ENCODE peak calls at places on chromosomes 11 and 22, in nine cellular contexts. R, I, K, V, Z, M, T, E and Q are unnamed samples.
A peak's percentile ranks its signal among the peaks of the same experiment; 100 is the strongest.

GRCh38 chr11:30586251-30587144 is at the start of gene MPPED2:
- DNase-seq in R (peak; percentile 49), I (peak; percentile 25), K (peak; percentile 90), V (peak; percentile 91), Z (no peak), M (peak; percentile 19), T (no peak), E (peak; percentile 12), Q (peak; percentile 86)

GRCh38 chr22:23216331-23217170 is 36.2 kb downstream of the BCR start:
- DNase-seq in R (no peak), I (no peak), K (no peak), V (no peak), Z (no peak), M (no peak), T (no peak), E (peak; percentile 66), Q (no peak)

GRCh38 chr11:69870772-69871171 is 51.6 kb upstream of the FGF3 start:
- DNase-seq in R (no peak), I (no peak), K (no peak), V (no peak), Z (no peak), M (no peak), T (no peak), E (no peak), Q (no peak)

GRCh38 chr11:11450744-11451362 is 97.8 kb upstream of the CSNK2A3 start:
- DNase-seq in R (no peak), I (no peak), K (no peak), V (no peak), Z (peak; percentile 26), M (no peak), T (peak; percentile 72), E (no peak), Q (no peak)

GRCh38 chr22:30287626-30288413 is 1.5 kb downstream of the CASTOR1 start:
- DNase-seq in R (peak; percentile 88), I (peak; percentile 89), K (peak; percentile 91), V (peak; percentile 89), Z (peak; percentile 89), M (peak; percentile 90), T (peak; percentile 76), E (peak; percentile 50), Q (peak; percentile 96)

GRCh38 chr22:46050451-46050845 is 73.5 kb upstream of the WNT7B start:
- DNase-seq in R (no peak), I (no peak), K (no peak), V (no peak), Z (no peak), M (no peak), T (no peak), E (no peak), Q (no peak)

GRCh38 chr22:46579751-46580449 is 40.3 kb upstream of the GRAMD4 start:
- DNase-seq in R (peak; percentile 16), I (no peak), K (peak; percentile 27), V (no peak), Z (no peak), M (no peak), T (no peak), E (no peak), Q (no peak)

GRCh38 chr11:70503878-70504240 is 105.5 kb downstream of the CTTN start:
- DNase-seq in R (peak; percentile 13), I (no peak), K (no peak), V (peak; percentile 63), Z (no peak), M (peak; percentile 36), T (no peak), E (peak; percentile 30), Q (peak; percentile 60)

GRCh38 chr11:79087238-79087956 is 353.4 kb downstream of the TENM4 start:
- DNase-seq in R (no peak), I (no peak), K (no peak), V (peak; percentile 40), Z (no peak), M (no peak), T (no peak), E (no peak), Q (peak; percentile 78)

GRCh38 chr22:42389137-42389536 is 43.1 kb downstream of the NFAM1 start:
- DNase-seq in R (no peak), I (no peak), K (no peak), V (no peak), Z (no peak), M (no peak), T (no peak), E (no peak), Q (no peak)

GRCh38 chr11:1819115-1819514 is 15.7 kb upstream of the SYT8 start:
- DNase-seq in R (no peak), I (no peak), K (no peak), V (no peak), Z (no peak), M (no peak), T (no peak), E (no peak), Q (no peak)

GRCh38 chr11:107562647-107563208 is 2.8 kb downstream of the ALKBH8 start:
- DNase-seq in R (no peak), I (no peak), K (no peak), V (no peak), Z (peak; percentile 93), M (no peak), T (no peak), E (no peak), Q (no peak)

GRCh38 chr22:37442537-37442936 is 15.3 kb upstream of the ELFN2 start:
- DNase-seq in R (no peak), I (no peak), K (no peak), V (no peak), Z (peak; percentile 67), M (no peak), T (no peak), E (no peak), Q (no peak)

GRCh38 chr11:102115557-102115956 is 5.3 kb downstream of the YAP1 start:
- DNase-seq in R (no peak), I (no peak), K (no peak), V (no peak), Z (no peak), M (peak; percentile 42), T (no peak), E (no peak), Q (peak; percentile 62)

GRCh38 chr11:129323896-129324522 is 51.6 kb upstream of the BARX2 start:
- DNase-seq in R (no peak), I (peak; percentile 57), K (no peak), V (no peak), Z (no peak), M (peak; percentile 56), T (no peak), E (no peak), Q (no peak)

GRCh38 chr11:68213555-68214172 is 568 bp upstream of the KMT5B start:
- DNase-seq in R (peak; percentile 90), I (peak; percentile 79), K (peak; percentile 91), V (peak; percentile 94), Z (peak; percentile 86), M (peak; percentile 79), T (peak; percentile 94), E (peak; percentile 85), Q (peak; percentile 96)

GRCh38 chr11:15742626-15743243 is 613.6 kb downstream of the SOX6 start:
- DNase-seq in R (no peak), I (no peak), K (no peak), V (peak; percentile 52), Z (no peak), M (no peak), T (no peak), E (no peak), Q (no peak)

DNA sequence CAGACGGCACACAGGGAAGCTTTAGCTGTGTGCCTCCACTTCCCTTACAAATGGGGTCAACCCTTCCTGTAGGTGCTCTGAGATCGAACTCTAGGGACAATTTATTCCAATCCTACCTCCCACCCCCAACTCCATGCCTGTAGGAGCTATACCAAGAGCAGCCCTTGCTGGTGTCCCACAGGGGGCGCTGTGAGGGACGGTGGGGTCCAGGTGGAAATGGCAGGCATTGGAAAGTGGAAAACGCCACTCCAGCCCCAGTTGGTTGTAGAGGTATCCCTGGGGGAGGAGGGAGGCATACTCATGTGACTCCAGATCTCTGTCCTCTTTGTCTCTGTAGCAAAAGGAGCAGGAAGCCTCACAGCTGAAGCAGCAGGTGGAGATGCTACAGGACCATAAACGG is 161.3 kb downstream of the MYO18B start:
- DNase-seq in R (no peak), I (no peak), K (no peak), V (peak; percentile 24), Z (peak; percentile 7), M (no peak), T (no peak), E (peak; percentile 49), Q (peak; percentile 85)
- TF ChIP-seq CTCF in R (no peak), I (no peak), K (no peak), V (peak; percentile 18), Z (no peak), M (no peak), T (no peak), E (peak; percentile 62), Q (peak; percentile 89)

DNA sequence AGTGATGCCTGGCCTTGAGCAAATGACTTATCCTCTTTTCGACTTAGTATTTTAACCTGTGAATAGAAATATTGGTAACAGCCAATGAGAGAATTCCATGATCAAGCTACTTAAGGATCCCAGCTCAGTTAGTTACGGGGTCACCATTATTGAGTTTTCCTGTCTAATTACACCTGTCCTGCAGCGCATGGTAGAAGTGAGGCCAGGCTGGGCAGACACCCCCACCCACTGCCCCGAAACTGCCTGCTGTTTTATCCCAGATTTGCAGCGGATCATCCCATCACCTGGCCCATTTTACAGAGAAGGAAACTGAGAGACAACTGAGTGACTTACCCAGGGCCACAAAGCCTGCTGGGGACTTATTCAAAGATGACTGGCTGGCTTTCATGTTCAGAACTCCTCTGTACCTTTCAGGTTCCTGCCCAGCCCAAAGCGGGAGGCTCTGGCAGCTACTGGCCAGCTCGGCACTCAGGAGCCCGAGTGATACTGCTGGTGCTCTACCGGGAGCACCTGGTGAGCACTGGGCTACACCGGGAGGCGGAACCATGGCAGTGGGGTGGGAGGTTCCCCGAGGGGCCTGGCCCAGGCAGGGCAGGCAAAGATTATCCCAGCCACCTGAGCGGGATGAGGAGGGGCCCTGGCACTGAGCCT is 1.4 kb downstream of the MUS81 start:
- DNase-seq in R (no peak), I (no peak), K (no peak), V (no peak), Z (no peak), M (no peak), T (no peak), E (peak; percentile 16), Q (no peak)
- H3K27ac ChIP-seq in R (peak overlapping the region; percentile 97), I (peak overlapping the region; percentile 98), K (no peak overlapping the region), V (peak overlapping the region; percentile 93), Z (peak overlapping the region; percentile 97), M (peak overlapping the region; percentile 100), T (peak overlapping the region; percentile 99), E (peak overlapping the region; percentile 96), Q (no peak overlapping the region)

DNA sequence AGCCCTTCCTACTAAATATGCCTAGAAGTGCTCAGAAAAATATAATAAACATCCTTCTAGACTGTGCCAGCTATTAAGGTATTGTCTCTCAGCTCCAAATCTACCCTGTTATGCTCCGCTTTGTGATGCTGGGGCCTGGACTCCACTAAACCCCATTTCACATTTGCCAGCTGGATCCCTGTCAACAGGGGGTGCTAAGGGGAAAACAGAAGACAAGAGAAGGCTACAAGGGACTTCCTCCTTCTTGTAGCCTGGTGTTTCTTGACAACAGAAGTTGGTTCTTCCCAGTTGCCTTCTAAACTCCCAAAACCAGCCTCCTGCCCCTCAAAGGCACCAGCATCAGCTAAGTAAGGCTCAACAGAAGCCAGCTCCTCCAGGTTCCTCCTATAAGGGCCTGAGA is 5.2 kb downstream of the NUMA1 start:
- DNase-seq in R (no peak), I (peak; percentile 33), K (no peak), V (no peak), Z (no peak), M (no peak), T (no peak), E (no peak), Q (peak; percentile 58)
- TF ChIP-seq CTCF in R (no peak), I (no peak), K (no peak), V (peak; percentile 30), Z (peak; percentile 8), M (no peak), T (peak; percentile 18), E (peak; percentile 39), Q (peak; percentile 55)

GRCh38 chr11:8767466-8768142 is 85.0 kb downstream of the RPL27A start:
- DNase-seq in R (no peak), I (no peak), K (no peak), V (no peak), Z (no peak), M (no peak), T (no peak), E (no peak), Q (no peak)
- H3K27ac ChIP-seq in R (peak overlapping the region; percentile 87), I (peak overlapping the region; percentile 84), K (peak overlapping the region; percentile 2), V (peak overlapping the region; percentile 85), Z (peak overlapping the region; percentile 66), M (no peak overlapping the region), T (no peak overlapping the region), E (no peak overlapping the region), Q (no peak overlapping the region)